ENCODE peak calls at places on chromosome 6, in ten cellular contexts. E, P, G, L, K, D, V, O, H and Z are unnamed samples.

GRCh38 chr6:44538131-44538835 is 150.8 kb downstream of the CDC5L start:
- DNase-seq in L (no peak), D (no peak), K (no peak), O (no peak), H (no peak), P (no peak), V (no peak), E (peak), G (no peak), Z (no peak)

GRCh38 chr6:81818778-81819491 is 66.5 kb upstream of the TENT5A start:
- DNase-seq in O (no peak), V (no peak), L (no peak), K (no peak), H (no peak), D (no peak), E (no peak), P (no peak), G (no peak), Z (no peak)

GRCh38 chr6:45445749-45446454 is 68.2 kb upstream of the SUPT3H start:
- DNase-seq in O (peak), K (no peak), G (peak), H (peak), E (peak), P (peak), V (peak), D (peak), L (peak), Z (no peak)

GRCh38 chr6:31740397-31741223 is 805 bp downstream of the MSH5 start:
- DNase-seq in H (no peak), L (peak), P (no peak), E (no peak), K (no peak), O (no peak), V (no peak), D (no peak), G (no peak), Z (no peak)

GRCh38 chr6:3405679-3406078 is 51.2 kb downstream of the SLC22A23 start:
- DNase-seq in V (no peak), P (no peak), K (no peak), H (no peak), D (peak), G (peak), L (no peak), O (no peak), E (no peak), Z (no peak)

GRCh38 chr6:109182590-109182989 is 87.3 kb downstream of the CEP57L1 start:
- DNase-seq in V (no peak), L (no peak), G (no peak), P (no peak), E (no peak), O (no peak), K (no peak), D (peak), H (no peak), Z (no peak)

GRCh38 chr6:108254436-108255410 is 6.1 kb downstream of the SNX3 start:
- DNase-seq in L (no peak), O (no peak), E (no peak), D (no peak), V (no peak), K (no peak), G (no peak), H (no peak), P (no peak), Z (no peak)

GRCh38 chr6:158086706-158087518 is 81.2 kb downstream of the SERAC1 start:
- DNase-seq in D (peak), O (no peak), L (no peak), K (no peak), G (no peak), H (no peak), P (no peak), E (no peak), V (no peak), Z (no peak)

GRCh38 chr6:10999994-11000393 is 44.1 kb downstream of the ELOVL2 start:
- DNase-seq in P (no peak), V (no peak), E (no peak), H (no peak), D (peak), K (no peak), G (no peak), L (no peak), O (no peak), Z (no peak)

GRCh38 chr6:37033255-37033654 is 27.8 kb downstream of the FGD2 start:
- DNase-seq in V (no peak), P (no peak), L (no peak), H (no peak), K (no peak), O (no peak), D (no peak), E (no peak), G (peak), Z (no peak)

GRCh38 chr6:5763407-5763806 is 243.3 kb downstream of the NRN1 start:
- DNase-seq in K (no peak), D (peak), P (no peak), E (peak), V (no peak), H (no peak), L (no peak), G (no peak), O (no peak), Z (no peak)

GRCh38 chr6:9481292-9482029 is 933.4 kb downstream of the TFAP2A start:
- DNase-seq in L (no peak), V (no peak), D (peak), G (peak), E (no peak), H (no peak), K (no peak), O (no peak), P (no peak), Z (no peak)
- TF ChIP-seq CTCF in L (no peak), V (no peak), D (peak), G (no peak), E (no peak), H (no peak), K (no peak), O (no peak), P (no peak), Z (no peak)

DNA sequence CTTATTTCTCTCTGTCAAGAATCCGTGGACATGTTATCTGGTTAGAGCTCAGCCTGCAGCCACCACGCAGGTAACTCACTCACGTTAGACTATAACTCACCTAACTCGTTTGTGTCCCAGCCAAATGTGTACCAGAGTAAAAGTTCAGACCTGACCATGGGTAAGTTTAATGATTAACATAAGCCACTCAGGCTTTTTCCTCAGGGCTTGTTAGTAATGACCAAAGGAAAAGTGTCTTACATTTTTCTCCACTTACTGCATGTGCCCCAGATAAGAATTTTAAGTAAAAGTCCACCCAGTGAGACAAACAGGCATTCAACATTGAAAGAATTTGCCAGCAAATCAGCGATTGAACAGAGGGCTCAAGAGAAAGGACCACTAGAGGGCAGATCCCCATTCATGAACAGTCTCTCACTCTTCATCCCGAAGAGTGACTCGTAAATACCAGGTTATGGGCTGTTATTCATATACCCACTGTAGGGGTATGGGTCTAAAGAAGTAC is at the start of gene PKHD1:
- DNase-seq in P (no peak), V (no peak), L (no peak), E (peak), O (peak), D (peak), K (no peak), G (peak), H (peak), Z (no peak)
- TF ChIP-seq CTCF in P (peak), V (no peak), L (no peak), E (peak), O (peak), D (peak), K (no peak), G (peak), H (peak), Z (peak)

GRCh38 chr6:119891638-119892037 is 542.1 kb upstream of the MAN1A1 start:
- DNase-seq in L (no peak), K (no peak), P (no peak), H (no peak), E (no peak), D (no peak), V (no peak), O (no peak), G (no peak), Z (no peak)

GRCh38 chr6:119894801-119895200 is 545.2 kb upstream of the MAN1A1 start:
- DNase-seq in L (no peak), E (no peak), V (no peak), K (no peak), G (no peak), P (no peak), H (no peak), D (no peak), O (no peak), Z (no peak)

GRCh38 chr6:119887671-119888070 is 538.1 kb upstream of the MAN1A1 start:
- DNase-seq in G (no peak), L (no peak), D (no peak), O (no peak), V (no peak), K (no peak), H (no peak), P (no peak), E (no peak), Z (no peak)

GRCh38 chr6:119890470-119890869 is 540.9 kb upstream of the MAN1A1 start:
- DNase-seq in V (no peak), K (no peak), D (peak), H (no peak), E (no peak), G (no peak), L (no peak), P (no peak), O (no peak), Z (no peak)

GRCh38 chr6:119891206-119891605 is 541.6 kb upstream of the MAN1A1 start:
- DNase-seq in H (no peak), P (no peak), V (no peak), G (no peak), K (no peak), D (peak), L (no peak), E (no peak), O (no peak), Z (no peak)
- TF ChIP-seq CTCF in H (no peak), P (no peak), V (no peak), G (no peak), K (no peak), D (no peak), L (no peak), E (no peak), O (no peak), Z (no peak)

GRCh38 chr6:143110996-143111395 is 50.3 kb downstream of the AIG1 start:
- DNase-seq in G (peak), V (no peak), P (no peak), L (no peak), K (no peak), O (no peak), E (no peak), D (no peak), H (no peak), Z (no peak)
- TF ChIP-seq CTCF in G (no peak), V (no peak), P (no peak), L (no peak), K (no peak), O (no peak), E (no peak), D (no peak), H (no peak), Z (no peak)

GRCh38 chr6:21383499-21384085 is 210.0 kb upstream of the SOX4 start:
- DNase-seq in L (no peak), P (no peak), O (no peak), H (no peak), E (peak), K (no peak), D (no peak), V (no peak), G (no peak), Z (no peak)
- TF ChIP-seq CTCF in L (no peak), P (no peak), O (no peak), H (no peak), E (no peak), K (no peak), D (no peak), V (no peak), G (no peak), Z (no peak)

GRCh38 chr6:160931378-160932343 is 59.9 kb upstream of the MAP3K4 start:
- DNase-seq in L (no peak), H (no peak), P (no peak), K (no peak), V (no peak), O (no peak), G (no peak), D (no peak), E (peak), Z (no peak)
- TF ChIP-seq CTCF in L (no peak), H (no peak), P (no peak), K (no peak), V (peak), O (peak), G (no peak), D (no peak), E (no peak), Z (no peak)

GRCh38 chr6:33696076-33696475 is 15.4 kb downstream of the UQCC2 start:
- DNase-seq in V (no peak), G (no peak), K (no peak), L (no peak), E (no peak), D (no peak), O (no peak), H (no peak), P (no peak), Z (no peak)
- TF ChIP-seq CTCF in V (no peak), G (no peak), K (no peak), L (no peak), E (no peak), D (no peak), O (no peak), H (no peak), P (no peak), Z (no peak)

DNA sequence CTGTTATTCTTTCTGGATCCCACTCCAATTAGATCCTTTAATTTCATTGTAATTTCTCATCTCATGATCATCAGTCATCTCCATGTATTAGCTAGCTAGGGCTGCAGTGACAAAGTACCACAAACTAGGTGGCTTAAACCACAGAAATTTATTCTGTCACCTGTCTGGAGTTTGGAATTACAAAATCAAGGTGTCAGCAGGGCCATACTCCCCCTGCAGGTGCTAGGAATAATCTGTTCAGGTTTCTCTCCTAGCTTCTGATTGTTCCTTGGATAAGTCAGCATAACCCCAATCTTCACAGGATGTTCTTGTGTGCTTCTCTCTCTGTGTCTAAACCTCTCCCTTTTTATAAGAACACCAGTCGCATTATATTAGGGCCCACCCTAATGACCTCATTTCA is 40.4 kb downstream of the BEND6 start:
- DNase-seq in D (no peak), V (no peak), E (no peak), O (no peak), H (no peak), G (no peak), L (no peak), K (no peak), P (no peak), Z (no peak)
- TF ChIP-seq CTCF in D (no peak), V (no peak), E (peak), O (peak), H (no peak), G (peak), L (no peak), K (no peak), P (no peak), Z (peak)